ENCODE peak calls at places on chromosomes 2 and 18, in six cellular contexts. R is BJ; I is nephron progenitor cell; K is RWPE1; T is activated CD8-positive, alpha-beta T cell treated with anti-CD3 and anti-CD28 coated beads for 36 hours; G is spleen. A is an unnamed sample.

GRCh38 chr18:65458871-65459270 is 291.9 kb upstream of the CDH7 start:
- DNase-seq in R (no peak), I (no peak), K (no peak), T (no peak), G (no peak), A (no peak)

GRCh38 chr2:128633501-128633900 is 314.8 kb upstream of the HS6ST1 start:
- DNase-seq in R (no peak), I (no peak), K (no peak), T (no peak), G (no peak), A (no peak)

GRCh38 chr2:2320486-2321249 is 10.4 kb downstream of the MYT1L start:
- DNase-seq in R (no peak), I (no peak), K (no peak), T (no peak), G (no peak), A (no peak)

GRCh38 chr18:48375150-48375790 is 33.9 kb downstream of the ZBTB7C start:
- DNase-seq in R (no peak), I (no peak), K (no peak), T (no peak), G (no peak), A (peak; percentile 65)

GRCh38 chr2:96321230-96322103 is 3.6 kb upstream of the ITPRIPL1 start:
- DNase-seq in R (no peak), I (peak; percentile 74), K (no peak), T (peak; percentile 92), G (peak; percentile 94), A (no peak)

GRCh38 chr2:175824243-175824642 is 177.8 kb downstream of the LNPK start:
- DNase-seq in R (no peak), I (no peak), K (no peak), T (no peak), G (no peak), A (no peak)

GRCh38 chr2:105842555-105842954 is 97.8 kb downstream of the NCK2 start:
- DNase-seq in R (no peak), I (no peak), K (no peak), T (peak; percentile 60), G (no peak), A (no peak)

GRCh38 chr18:25927830-25928229 is 162.6 kb downstream of the SS18 start:
- DNase-seq in R (no peak), I (no peak), K (no peak), T (no peak), G (no peak), A (no peak)

GRCh38 chr2:15941970-15942710 is 1.8 kb downstream of the MYCN start:
- DNase-seq in R (no peak), I (peak; percentile 51), K (no peak), T (peak; percentile 22), G (no peak), A (no peak)

GRCh38 chr18:23887035-23887434 is 127.5 kb upstream of the TTC39C start:
- DNase-seq in R (no peak), I (no peak), K (no peak), T (no peak), G (no peak), A (no peak)

GRCh38 chr18:33606621-33607020 is 28.6 kb downstream of the ASXL3 start:
- DNase-seq in R (no peak), I (no peak), K (no peak), T (no peak), G (no peak), A (no peak)

GRCh38 chr2:14907014-14907612 is 274.6 kb downstream of the LRATD1 start:
- DNase-seq in R (no peak), I (no peak), K (no peak), T (no peak), G (no peak), A (no peak)

GRCh38 chr2:56571074-56571473 is 387.3 kb downstream of the CCDC85A start:
- DNase-seq in R (no peak), I (no peak), K (no peak), T (no peak), G (no peak), A (no peak)

GRCh38 chr2:150674283-150674682 is 186.8 kb upstream of the RND3 start:
- DNase-seq in R (no peak), I (no peak), K (no peak), T (no peak), G (no peak), A (no peak)

GRCh38 chr2:105909215-105909614 is 164.5 kb downstream of the NCK2 start:
- DNase-seq in R (no peak), I (no peak), K (no peak), T (no peak), G (no peak), A (no peak)

GRCh38 chr18:8781671-8782070 is 76.3 kb downstream of the MTCL1 start:
- DNase-seq in R (no peak), I (no peak), K (no peak), T (no peak), G (no peak), A (no peak)

GRCh38 chr2:180573951-180574350 is 406.5 kb upstream of the UBE2E3 start:
- DNase-seq in R (peak; percentile 21), I (no peak), K (peak; percentile 78), T (no peak), G (no peak), A (peak; percentile 97)

GRCh38 chr18:31612124-31612523 is 20.4 kb downstream of the TTR start:
- DNase-seq in R (no peak), I (no peak), K (no peak), T (no peak), G (no peak), A (no peak)

DNA sequence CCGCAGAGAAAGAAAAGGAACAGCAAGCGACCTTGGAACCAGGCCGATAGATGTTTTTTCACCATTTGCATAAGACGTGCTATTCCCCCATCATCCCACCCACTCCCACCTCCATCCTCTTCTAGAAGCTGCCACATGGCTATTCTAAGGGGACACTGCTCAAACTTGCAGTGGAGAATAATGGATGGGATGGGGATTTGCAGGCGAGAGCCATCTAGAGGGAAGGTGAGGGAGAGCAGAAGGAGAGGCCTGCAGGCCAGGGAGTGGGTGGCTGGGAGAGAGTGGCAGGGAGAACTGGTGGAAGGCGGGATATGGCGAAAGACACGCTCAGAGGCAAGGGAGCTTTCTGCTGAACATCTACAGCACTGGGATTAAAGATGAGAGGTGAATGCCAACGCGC is 84.9 kb downstream of the MAPK4 start:
- DNase-seq in R (no peak), I (peak; percentile 30), K (peak; percentile 22), T (no peak), G (no peak), A (peak; percentile 56)
- TF ChIP-seq CTCF in R (no peak), I (peak; percentile 25), K (peak; percentile 41), T (no peak), G (no peak), A (peak; percentile 76)

GRCh38 chr2:161556440-161556839 is 67.8 kb upstream of the SLC4A10 start:
- DNase-seq in R (no peak), I (no peak), K (no peak), T (no peak), G (no peak), A (peak; percentile 30)
- TF ChIP-seq CTCF in R (no peak), I (no peak), K (no peak), T (peak; percentile 10), G (no peak), A (no peak)

DNA sequence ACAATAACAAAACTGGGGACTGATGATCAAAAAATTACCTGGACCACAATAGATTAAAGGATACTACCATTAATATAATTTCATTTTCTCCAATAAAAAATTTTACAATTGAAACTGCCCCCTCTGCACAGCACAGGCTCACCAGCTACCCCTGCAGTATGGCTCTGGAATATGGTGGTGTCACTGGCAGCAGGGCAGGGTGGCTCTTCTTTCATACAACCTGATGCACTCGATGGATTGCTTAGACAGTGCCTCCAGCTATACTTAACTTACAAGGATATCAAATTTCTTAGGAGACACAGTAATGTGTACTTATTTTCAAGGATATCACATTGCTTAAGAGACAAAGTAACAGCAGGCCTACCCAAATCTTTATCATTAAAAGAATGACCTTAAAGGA is 124.0 kb downstream of the PRELID3A start:
- DNase-seq in R (no peak), I (no peak), K (no peak), T (no peak), G (no peak), A (no peak)
- TF ChIP-seq CTCF in R (peak; percentile 12), I (no peak), K (no peak), T (no peak), G (no peak), A (no peak)

GRCh38 chr2:201621293-201621999 is 21.9 kb downstream of the TMEM237 start:
- DNase-seq in R (no peak), I (no peak), K (no peak), T (no peak), G (no peak), A (no peak)

GRCh38 chr2:201622306-201622705 is 21.0 kb downstream of the TMEM237 start:
- DNase-seq in R (no peak), I (no peak), K (no peak), T (no peak), G (no peak), A (no peak)

GRCh38 chr2:201618744-201619654 is 24.3 kb downstream of the TMEM237 start:
- DNase-seq in R (no peak), I (no peak), K (peak; percentile 67), T (peak; percentile 6), G (peak; percentile 81), A (peak; percentile 27)
- TF ChIP-seq CTCF in R (peak; percentile 61), I (no peak), K (no peak), T (no peak), G (peak; percentile 20), A (peak; percentile 50)

GRCh38 chr2:18422416-18423165 is 137.9 kb downstream of the RDH14 start:
- DNase-seq in R (no peak), I (no peak), K (no peak), T (no peak), G (no peak), A (no peak)

GRCh38 chr2:18428516-18428915 is 131.9 kb downstream of the RDH14 start:
- DNase-seq in R (no peak), I (no peak), K (no peak), T (no peak), G (no peak), A (peak; percentile 68)

GRCh38 chr2:18426174-18426573 is 134.3 kb downstream of the RDH14 start:
- DNase-seq in R (no peak), I (no peak), K (no peak), T (no peak), G (no peak), A (no peak)

GRCh38 chr2:18423636-18424035 is 136.8 kb downstream of the RDH14 start:
- DNase-seq in R (no peak), I (no peak), K (no peak), T (no peak), G (no peak), A (peak; percentile 18)

DNA sequence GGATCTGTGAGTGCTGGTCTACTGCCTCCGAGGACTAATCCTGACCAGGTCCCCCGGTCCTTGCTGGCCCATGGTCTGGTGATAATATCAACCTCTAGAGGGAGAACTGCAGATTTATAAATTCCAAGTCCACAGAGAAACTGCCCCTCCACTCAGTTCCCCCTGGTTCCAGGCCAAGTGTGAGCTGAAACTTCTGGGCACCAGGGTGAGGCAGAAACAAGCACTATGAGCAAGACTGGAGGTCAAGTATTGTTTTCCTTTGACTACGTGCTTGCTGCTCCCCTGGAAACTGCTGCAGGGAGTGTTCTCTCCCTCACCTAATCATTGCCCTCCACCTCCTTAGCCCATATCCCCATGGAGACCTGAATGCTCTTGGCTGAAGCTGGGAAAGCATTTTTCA is 135.3 kb downstream of the RDH14 start:
- DNase-seq in R (no peak), I (no peak), K (no peak), T (no peak), G (no peak), A (no peak)
- TF ChIP-seq CTCF in R (no peak), I (peak; percentile 11), K (no peak), T (no peak), G (no peak), A (no peak)

GRCh38 chr2:113370478-113371091 is 66.9 kb upstream of the ZNG1B start:
- DNase-seq in R (no peak), I (peak; percentile 67), K (peak; percentile 76), T (peak; percentile 79), G (no peak), A (peak; percentile 71)
- TF ChIP-seq CTCF in R (peak; percentile 60), I (peak; percentile 74), K (peak; percentile 70), T (peak; percentile 73), G (peak; percentile 68), A (peak; percentile 67)

GRCh38 chr2:26540306-26540705 is 62.4 kb upstream of the OTOF start:
- DNase-seq in R (no peak), I (peak; percentile 46), K (no peak), T (no peak), G (peak; percentile 59), A (no peak)
- TF ChIP-seq CTCF in R (no peak), I (no peak), K (no peak), T (no peak), G (no peak), A (no peak)

A was measured in bronchial epithelial cell.